ENCODE peak calls at places on chromosomes 16 and 17, in five cellular contexts. A is occipital lobe, P is GM04504, H is psoas muscle, G is anterior cingulate cortex. N is an unnamed sample.

GRCh38 chr16:568401-569258 is 1.1 kb upstream of the PIGQ start:
- DNase-seq in A (no peak), H (no peak), G (no peak), P (no peak), N (no peak)

GRCh38 chr17:68792042-68792685 is 163.0 kb downstream of the ABCA8 start:
- DNase-seq in A (no peak), H (no peak), G (no peak), P (no peak), N (no peak)

GRCh38 chr16:81608515-81609209 is 164.1 kb downstream of the CMIP start:
- DNase-seq in P (no peak), G (no peak), H (peak), A (no peak), N (no peak)

GRCh38 chr17:45376171-45376564 is 56.5 kb downstream of the ARHGAP27 start:
- DNase-seq in H (no peak), A (no peak), P (no peak), G (no peak), N (no peak)

GRCh38 chr17:42361781-42362186 is 26.5 kb downstream of the STAT3 start:
- DNase-seq in G (no peak), H (no peak), A (no peak), P (no peak), N (no peak)

GRCh38 chr17:5237541-5238016 is 2.9 kb upstream of the SCIMP start:
- DNase-seq in H (no peak), G (no peak), A (no peak), P (peak), N (no peak)

GRCh38 chr16:27838536-27839175 is 224.9 kb downstream of the GSG1L start:
- DNase-seq in H (no peak), A (no peak), P (no peak), G (no peak), N (no peak)

GRCh38 chr16:25045696-25046381 is 30.7 kb upstream of the ARHGAP17 start:
- DNase-seq in H (no peak), G (no peak), A (no peak), P (peak), N (no peak)

GRCh38 chr16:1288813-1289479 is 20.5 kb upstream of the UBE2I start:
- DNase-seq in G (no peak), P (no peak), A (no peak), H (no peak), N (no peak)

GRCh38 chr16:1102921-1103648 is 7.0 kb upstream of the C1QTNF8 start:
- DNase-seq in G (no peak), P (no peak), A (peak), H (peak), N (peak)

GRCh38 chr16:15714393-15715172 is 64.5 kb downstream of the NDE1 start:
- DNase-seq in G (no peak), A (no peak), P (no peak), H (no peak), N (no peak)

GRCh38 chr17:83103200-83103937 is 24.0 kb downstream of the METRNL start:
- DNase-seq in A (no peak), G (no peak), P (no peak), H (no peak), N (peak)

GRCh38 chr17:10316986-10317834 is 55.6 kb downstream of the MYH13 start:
- DNase-seq in G (no peak), P (no peak), H (peak), A (peak), N (peak)

GRCh38 chr17:75909051-75909811 is 4.5 kb upstream of the MRPL38 start:
- DNase-seq in H (no peak), G (no peak), P (no peak), A (no peak), N (no peak)

GRCh38 chr17:565506-565905 is 149.1 kb downstream of the VPS53 start:
- DNase-seq in P (no peak), H (no peak), G (no peak), A (no peak), N (no peak)

GRCh38 chr16:80924372-80924978 is 82.2 kb downstream of the CMC2 start:
- DNase-seq in P (peak), A (no peak), G (no peak), H (peak), N (peak)

GRCh38 chr16:46573008-46573833 is 48.0 kb downstream of the SHCBP1 start:
- DNase-seq in A (no peak), G (no peak), P (peak), H (no peak), N (no peak)